ENCODE peak calls at places on chromosomes 12 and 14, in four cellular contexts. R, D, P and M are unnamed samples.

GRCh38 chr12:62520361-62520760 is 53.7 kb downstream of the MON2 start:
- DNase-seq in R (no peak), P (no peak), D (no peak), M (no peak)

GRCh38 chr12:32776258-32776657 is 20.6 kb upstream of the YARS2 start:
- DNase-seq in D (no peak), R (no peak), P (no peak), M (no peak)

GRCh38 chr12:119869720-119870119 is 7.4 kb downstream of the CIT start:
- DNase-seq in D (no peak), R (no peak), P (no peak), M (no peak)

GRCh38 chr14:89504602-89505320 is 87.7 kb upstream of the FOXN3 start:
- DNase-seq in R (no peak), D (no peak), P (peak; percentile 32), M (no peak)

GRCh38 chr14:59276235-59276634 is 87.8 kb downstream of the DAAM1 start:
- DNase-seq in P (no peak), D (no peak), R (no peak), M (no peak)

GRCh38 chr14:61470261-61470953 is 149.0 kb downstream of the PRKCH start:
- DNase-seq in R (no peak), P (peak; percentile 27), D (no peak), M (no peak)

GRCh38 chr12:125070661-125071390 is 5.6 kb downstream of the AACS start:
- DNase-seq in P (no peak), R (no peak), D (no peak), M (no peak)

GRCh38 chr14:77014004-77014604 is 14.4 kb downstream of the IRF2BPL start:
- DNase-seq in R (no peak), P (no peak), D (no peak), M (no peak)

GRCh38 chr14:76396714-76397187 is 20.8 kb downstream of the ESRRB start:
- DNase-seq in R (no peak), P (no peak), D (no peak), M (no peak)

GRCh38 chr12:2836576-2836975 is 1.7 kb upstream of the NRIP2 start:
- DNase-seq in P (no peak), D (no peak), R (no peak), M (no peak)

GRCh38 chr12:89893972-89894706 is 185.5 kb upstream of the ATP2B1 start:
- DNase-seq in D (no peak), P (no peak), R (no peak), M (no peak)

GRCh38 chr12:116427200-116427932 is 131.8 kb upstream of the MAP1LC3B2 start:
- DNase-seq in P (no peak), D (no peak), R (no peak), M (no peak)

GRCh38 chr12:74985986-74986319 is 223.7 kb downstream of the KCNC2 start:
- DNase-seq in P (no peak), R (no peak), D (peak; percentile 63), M (no peak)

GRCh38 chr14:64715628-64716412 is 11.6 kb downstream of the PLEKHG3 start:
- DNase-seq in R (no peak), D (peak; percentile 41), P (no peak), M (no peak)

GRCh38 chr12:27652174-27652763 is 44.0 kb upstream of the REP15 start:
- DNase-seq in P (peak; percentile 50), D (peak; percentile 2), R (no peak), M (peak; percentile 58)

GRCh38 chr12:111753144-111753881 is 13.4 kb upstream of the ALDH2 start:
- DNase-seq in D (no peak), P (peak; percentile 59), R (no peak), M (peak; percentile 97)